ENCODE peak calls at places on chromosomes 2 and 18, in seven cellular contexts. V is prostate gland, O is adrenal gland, J is A549, B is PC-9, X is thyroid gland, A is upper lobe of left lung. U is an unnamed sample.

GRCh38 chr2:215022418-215022817 is 116.0 kb downstream of the ABCA12 start:
- DNase-seq in V (no peak), O (no peak), J (no peak), B (no peak), X (no peak), A (no peak), U (no peak)

GRCh38 chr2:184611221-184612085 is 13.1 kb downstream of the ZNF804A start:
- DNase-seq in V (no peak), O (no peak), J (no peak), B (no peak), X (no peak), A (no peak), U (peak)

GRCh38 chr18:51196811-51197660 is 445 bp downstream of the MEX3C start:
- DNase-seq in V (peak), O (peak), J (no peak), B (no peak), X (peak), A (peak), U (no peak)

GRCh38 chr2:59390581-59390980 is 1149.5 kb upstream of the FANCL start:
- DNase-seq in V (no peak), O (no peak), J (no peak), B (no peak), X (no peak), A (no peak), U (no peak)

GRCh38 chr2:28702887-28703286 is 48.7 kb upstream of the PPP1CB start:
- DNase-seq in V (no peak), O (no peak), J (no peak), B (no peak), X (no peak), A (no peak), U (no peak)

GRCh38 chr2:40208478-40208877 is 243.4 kb downstream of the SLC8A1 start:
- DNase-seq in V (no peak), O (no peak), J (no peak), B (no peak), X (no peak), A (no peak), U (no peak)

GRCh38 chr2:3738454-3738853 is 35.1 kb downstream of the DCDC2C start:
- DNase-seq in V (no peak), O (no peak), J (peak), B (peak), X (no peak), A (no peak), U (no peak)

GRCh38 chr2:7812231-7812995 is 869.4 kb upstream of the ID2 start:
- DNase-seq in V (no peak), O (no peak), J (no peak), B (no peak), X (no peak), A (no peak), U (peak)

GRCh38 chr18:65623686-65624085 is 127.1 kb upstream of the CDH7 start:
- DNase-seq in V (no peak), O (no peak), J (no peak), B (no peak), X (no peak), A (no peak), U (no peak)

GRCh38 chr2:96484096-96484495 is 21.1 kb downstream of the NEURL3 start:
- DNase-seq in V (no peak), O (no peak), J (no peak), B (no peak), X (no peak), A (no peak), U (no peak)

GRCh38 chr2:123485056-123485455 is 540.0 kb upstream of the CNTNAP5 start:
- DNase-seq in V (no peak), O (no peak), J (no peak), B (no peak), X (no peak), A (no peak), U (no peak)

GRCh38 chr2:42102606-42103450 is 55.0 kb downstream of the PKDCC start:
- DNase-seq in V (no peak), O (peak), J (no peak), B (no peak), X (peak), A (peak), U (no peak)

GRCh38 chr2:32264422-32265149 is at the start of gene NLRC4:
- DNase-seq in V (no peak), O (peak), J (no peak), B (no peak), X (no peak), A (peak), U (no peak)

GRCh38 chr18:63578357-63578958 is 8.7 kb upstream of the SERPINB13 start:
- DNase-seq in V (no peak), O (no peak), J (no peak), B (no peak), X (peak), A (no peak), U (no peak)

GRCh38 chr2:26516246-26516645 is 38.3 kb upstream of the OTOF start:
- DNase-seq in V (no peak), O (no peak), J (no peak), B (no peak), X (no peak), A (no peak), U (no peak)

GRCh38 chr2:54417577-54417976 is 38.5 kb upstream of the SPTBN1 start:
- DNase-seq in V (no peak), O (no peak), J (no peak), B (no peak), X (peak), A (peak), U (no peak)

GRCh38 chr2:72988726-72989273 is 71.5 kb downstream of the EMX1 start:
- DNase-seq in V (no peak), O (no peak), J (no peak), B (no peak), X (no peak), A (no peak), U (no peak)

GRCh38 chr2:16654775-16655456 is 10.7 kb downstream of the CYRIA start:
- DNase-seq in V (no peak), O (no peak), J (no peak), B (peak), X (no peak), A (peak), U (no peak)

GRCh38 chr2:71669058-71669456 is 215.7 kb downstream of the DYSF start:
- DNase-seq in V (peak), O (peak), J (no peak), B (no peak), X (no peak), A (no peak), U (no peak)

GRCh38 chr2:120736202-120736954 is 710 bp downstream of the GLI2 start:
- DNase-seq in V (no peak), O (peak), J (peak), B (no peak), X (no peak), A (peak), U (no peak)

GRCh38 chr2:30807249-30807648 is at the start of gene CAPN13:
- DNase-seq in V (peak), O (no peak), J (no peak), B (peak), X (no peak), A (peak), U (no peak)

GRCh38 chr2:190277234-190278112 is 42.2 kb downstream of the HIBCH start:
- DNase-seq in V (no peak), O (peak), J (no peak), B (no peak), X (no peak), A (no peak), U (no peak)

GRCh38 chr18:67731853-67732252 is 215.3 kb upstream of the DSEL start:
- DNase-seq in V (no peak), O (no peak), J (no peak), B (no peak), X (no peak), A (no peak), U (no peak)

GRCh38 chr2:72892506-72893173 is 5.4 kb downstream of the SPR start:
- DNase-seq in V (peak), O (peak), J (peak), B (peak), X (peak), A (peak), U (no peak)

GRCh38 chr2:221596192-221596591 is 24.1 kb upstream of the EPHA4 start:
- DNase-seq in V (no peak), O (no peak), J (no peak), B (peak), X (no peak), A (no peak), U (no peak)

GRCh38 chr18:48028081-48028480 is 97.6 kb upstream of the SMAD2 start:
- DNase-seq in V (no peak), O (no peak), J (no peak), B (no peak), X (no peak), A (no peak), U (no peak)
- TF ChIP-seq CTCF in V (no peak), O (no peak), J (no peak), B (no peak), X (no peak), A (no peak), U (no peak)

GRCh38 chr2:46943881-46944798 is 28.5 kb upstream of the MCFD2 start:
- DNase-seq in V (no peak), O (no peak), J (no peak), B (peak), X (no peak), A (no peak), U (no peak)
- H3K27ac ChIP-seq in V (no peak), O (no peak), J (no peak), B (no peak), X (peak), A (no peak), U (no peak)

DNA sequence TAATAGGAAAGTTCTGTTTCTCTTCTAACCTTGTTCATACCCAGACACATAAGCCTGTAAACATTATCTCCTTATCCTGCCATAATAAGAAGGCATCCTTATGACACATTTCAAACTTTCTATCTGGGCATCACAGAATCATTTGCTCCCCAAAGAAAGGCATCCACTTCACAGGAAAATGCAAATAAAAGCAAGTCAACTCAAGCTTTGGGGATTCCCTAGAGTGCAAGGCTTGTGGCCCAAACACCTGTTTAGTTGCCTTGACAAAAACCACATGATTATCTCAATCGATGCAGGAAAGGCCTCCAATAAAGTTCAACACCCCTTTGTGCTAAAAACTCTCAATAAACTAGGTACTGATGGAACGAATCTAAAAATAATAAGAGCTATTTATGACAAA is 195.7 kb upstream of the GALNT5 start:
- DNase-seq in V (no peak), O (no peak), J (no peak), B (no peak), X (no peak), A (no peak), U (no peak)
- TF ChIP-seq CTCF in V (no peak), O (no peak), J (no peak), B (no peak), X (no peak), A (no peak), U (no peak)

GRCh38 chr2:237648016-237648381 is 20.6 kb downstream of the LRRFIP1 start:
- DNase-seq in V (no peak), O (peak), J (no peak), B (no peak), X (no peak), A (no peak), U (no peak)

GRCh38 chr2:237651761-237652160 is 24.4 kb downstream of the LRRFIP1 start:
- DNase-seq in V (no peak), O (peak), J (no peak), B (no peak), X (no peak), A (no peak), U (no peak)

GRCh38 chr2:237652181-237652580 is 24.8 kb downstream of the LRRFIP1 start:
- DNase-seq in V (no peak), O (peak), J (no peak), B (no peak), X (no peak), A (no peak), U (no peak)

GRCh38 chr2:237650455-237650850 is 23.1 kb downstream of the LRRFIP1 start:
- DNase-seq in V (no peak), O (no peak), J (no peak), B (peak), X (no peak), A (peak), U (no peak)

GRCh38 chr2:237649541-237650454 is 22.4 kb downstream of the LRRFIP1 start:
- DNase-seq in V (no peak), O (peak), J (no peak), B (no peak), X (no peak), A (no peak), U (no peak)
- H3K27ac ChIP-seq in V (no peak), O (no peak), J (no peak), B (no peak), X (no peak), A (no peak), U (no peak)

DNA sequence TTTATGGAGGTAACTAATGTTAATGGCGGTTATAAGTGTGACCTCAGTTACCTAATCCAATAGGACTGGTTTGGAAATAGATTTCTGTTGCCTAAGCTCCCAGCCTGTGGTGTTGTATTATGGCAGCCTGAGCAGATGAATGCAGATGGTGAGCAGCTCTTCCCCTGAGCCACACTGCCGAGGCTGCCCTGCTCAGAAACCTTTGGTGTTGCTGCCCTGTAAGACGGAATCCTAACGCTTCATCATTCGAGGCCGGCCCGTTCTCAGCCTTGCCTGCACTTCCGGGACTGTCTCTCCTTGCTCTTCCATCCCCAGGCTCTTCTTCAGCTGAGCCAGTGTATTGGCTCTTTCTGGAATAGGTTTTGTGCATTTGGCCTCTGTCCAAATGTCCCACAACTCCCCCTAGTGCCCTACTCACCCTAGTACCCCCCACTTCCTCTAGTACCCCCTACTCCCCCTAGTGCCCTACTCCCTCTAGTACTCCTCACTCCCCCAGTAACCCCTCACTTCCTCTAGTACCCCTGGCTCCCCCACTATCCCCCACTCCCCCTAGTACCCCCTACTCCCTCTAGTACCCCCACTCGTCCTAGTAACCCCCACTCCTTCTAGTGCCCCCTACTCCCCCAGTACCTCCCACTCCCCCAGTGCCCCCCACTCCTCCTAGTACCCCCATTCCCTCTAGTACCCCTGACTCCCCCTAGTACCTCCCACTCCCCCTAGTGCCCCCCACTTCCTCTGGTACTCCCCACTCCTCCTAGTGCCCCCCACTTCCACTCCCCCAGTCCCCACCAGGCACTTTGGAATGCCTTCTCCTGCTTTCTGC is 106.0 kb upstream of the TAF1B start:
- DNase-seq in V (no peak), O (no peak), J (peak), B (no peak), X (no peak), A (no peak), U (no peak)
- TF ChIP-seq CTCF in V (no peak), O (no peak), J (no peak), B (no peak), X (no peak), A (no peak), U (peak)

GRCh38 chr2:68828887-68829708 is 42.1 kb downstream of the BMP10 start:
- DNase-seq in V (peak), O (peak), J (peak), B (no peak), X (peak), A (peak), U (peak)
- H3K27ac ChIP-seq in V (peak), O (peak), J (peak), B (no peak), X (peak), A (peak), U (peak)

GRCh38 chr2:238515411-238515810 is 88.7 kb downstream of the ASB1 start:
- DNase-seq in V (no peak), O (no peak), J (no peak), B (no peak), X (no peak), A (no peak), U (no peak)

GRCh38 chr2:238511614-238511950 is 84.9 kb downstream of the ASB1 start:
- DNase-seq in V (no peak), O (no peak), J (no peak), B (no peak), X (no peak), A (no peak), U (no peak)

GRCh38 chr2:238512247-238512867 is 85.6 kb downstream of the ASB1 start:
- DNase-seq in V (no peak), O (no peak), J (no peak), B (no peak), X (no peak), A (no peak), U (no peak)

GRCh38 chr2:238510911-238511613 is 84.3 kb downstream of the ASB1 start:
- DNase-seq in V (no peak), O (no peak), J (no peak), B (no peak), X (no peak), A (no peak), U (no peak)

GRCh38 chr2:238513346-238513745 is 86.6 kb downstream of the ASB1 start:
- DNase-seq in V (peak), O (peak), J (peak), B (no peak), X (peak), A (peak), U (no peak)
- TF ChIP-seq CTCF in V (no peak), O (peak), J (peak), B (peak), X (no peak), A (peak), U (peak)

GRCh38 chr2:241071677-241072111 is 30.4 kb downstream of the MTERF4 start:
- DNase-seq in V (no peak), O (peak), J (no peak), B (no peak), X (peak), A (no peak), U (no peak)

GRCh38 chr2:241070811-241071676 is 31.0 kb downstream of the MTERF4 start:
- DNase-seq in V (no peak), O (peak), J (no peak), B (no peak), X (peak), A (no peak), U (no peak)

GRCh38 chr2:241068942-241069810 is 32.9 kb downstream of the MTERF4 start:
- DNase-seq in V (no peak), O (peak), J (no peak), B (no peak), X (no peak), A (peak), U (no peak)

GRCh38 chr2:241069821-241070281 is 32.2 kb downstream of the MTERF4 start:
- DNase-seq in V (no peak), O (peak), J (no peak), B (no peak), X (peak), A (no peak), U (no peak)

DNA sequence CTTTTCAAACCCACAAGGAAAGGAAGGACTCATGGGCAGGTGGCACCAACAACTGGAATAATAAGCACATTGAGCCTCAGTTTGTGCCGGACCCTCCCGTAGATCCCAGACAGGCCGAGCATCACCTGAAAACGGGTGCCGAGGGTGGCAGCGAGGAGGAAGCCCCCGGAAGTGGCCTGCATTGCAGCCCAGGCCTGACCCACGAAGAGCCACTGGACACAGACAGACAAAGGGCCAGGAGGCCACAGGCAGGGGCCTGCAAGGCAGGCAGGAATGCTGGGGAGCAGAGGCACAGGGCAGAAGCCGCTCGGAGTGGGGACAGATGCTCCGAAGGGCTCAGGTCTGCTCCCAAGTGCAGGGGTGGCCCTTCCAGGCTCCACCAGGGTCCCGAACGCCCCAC is 31.7 kb downstream of the MTERF4 start:
- DNase-seq in V (no peak), O (peak), J (no peak), B (no peak), X (no peak), A (no peak), U (no peak)
- H3K27ac ChIP-seq in V (no peak), O (no peak), J (no peak), B (no peak), X (no peak), A (no peak), U (no peak)

U was measured in keratinocyte.